ENCODE peak calls at places on chromosomes 11 and 22, in four cellular contexts. One of them, this sample, is unnamed.

GRCh38 chr22:40452730-40453487 is 82.5 kb downstream of the SGSM3 start:
- DNase-seq in GM12878: no peak
- DNase-seq in H1: no peak
- DNase-seq in K562: no peak
- DNase-seq in this sample: no peak

GRCh38 chr22:45308624-45309421 is 911 bp upstream of the FAM118A start:
- DNase-seq in GM12878: no peak
- DNase-seq in K562: no peak
- DNase-seq in H1: no peak
- DNase-seq in this sample: no peak

GRCh38 chr22:44445307-44445680 is 52.7 kb downstream of the RTL6 start:
- DNase-seq in K562: no peak
- DNase-seq in GM12878: no peak
- DNase-seq in H1: no peak
- DNase-seq in this sample: no peak

GRCh38 chr11:61347916-61348461 is 13.7 kb downstream of the CYB561A3 start:
- DNase-seq in K562: no peak
- DNase-seq in H1: no peak
- DNase-seq in GM12878: no peak
- DNase-seq in this sample: no peak

GRCh38 chr11:36362902-36363301 is 66.8 kb downstream of the PRR5L start:
- DNase-seq in H1: no peak
- DNase-seq in GM12878: no peak
- DNase-seq in K562: no peak
- DNase-seq in this sample: no peak

GRCh38 chr22:44752285-44753188 is at the start of gene ARHGAP8:
- DNase-seq in H1: no peak
- DNase-seq in K562: peak; percentile 80
- DNase-seq in GM12878: no peak
- DNase-seq in this sample: no peak

GRCh38 chr22:27224485-27225364 is 567.3 kb downstream of the MIAT start:
- DNase-seq in H1: no peak
- DNase-seq in GM12878: no peak
- DNase-seq in K562: no peak
- DNase-seq in this sample: no peak

GRCh38 chr11:66478823-66479740 is 1.2 kb upstream of the DPP3 start:
- DNase-seq in GM12878: no peak
- DNase-seq in K562: peak; percentile 39
- DNase-seq in H1: no peak
- DNase-seq in this sample: peak; percentile 61

GRCh38 chr22:25404556-25404922 is 159.9 kb upstream of the GRK3 start:
- DNase-seq in K562: peak; percentile 51
- DNase-seq in GM12878: no peak
- DNase-seq in H1: no peak
- DNase-seq in this sample: no peak

GRCh38 chr11:35083181-35084061 is 55.5 kb upstream of the CD44 start:
- DNase-seq in GM12878: peak; percentile 86
- DNase-seq in H1: no peak
- DNase-seq in K562: no peak
- DNase-seq in this sample: peak; percentile 45

GRCh38 chr11:126790550-126790981 is 210.0 kb downstream of the KIRREL3 start:
- DNase-seq in K562: no peak
- DNase-seq in GM12878: no peak
- DNase-seq in H1: peak; percentile 44
- DNase-seq in this sample: no peak

GRCh38 chr11:16925495-16926065 is 88.6 kb downstream of the PLEKHA7 start:
- DNase-seq in K562: no peak
- DNase-seq in GM12878: no peak
- DNase-seq in H1: peak; percentile 61
- DNase-seq in this sample: peak; percentile 33

GRCh38 chr11:73976451-73977151 is 6.0 kb downstream of the UCP2 start:
- DNase-seq in K562: no peak
- DNase-seq in GM12878: no peak
- DNase-seq in H1: no peak
- DNase-seq in this sample: no peak

GRCh38 chr11:57493507-57494503 is 21.7 kb downstream of the SLC43A1 start:
- DNase-seq in H1: peak; percentile 88
- DNase-seq in K562: peak; percentile 69
- DNase-seq in GM12878: no peak
- DNase-seq in this sample: peak; percentile 70

GRCh38 chr11:11577246-11577855 is 44.5 kb downstream of the GALNT18 start:
- DNase-seq in K562: no peak
- DNase-seq in H1: no peak
- DNase-seq in GM12878: no peak
- DNase-seq in this sample: no peak

DNA sequence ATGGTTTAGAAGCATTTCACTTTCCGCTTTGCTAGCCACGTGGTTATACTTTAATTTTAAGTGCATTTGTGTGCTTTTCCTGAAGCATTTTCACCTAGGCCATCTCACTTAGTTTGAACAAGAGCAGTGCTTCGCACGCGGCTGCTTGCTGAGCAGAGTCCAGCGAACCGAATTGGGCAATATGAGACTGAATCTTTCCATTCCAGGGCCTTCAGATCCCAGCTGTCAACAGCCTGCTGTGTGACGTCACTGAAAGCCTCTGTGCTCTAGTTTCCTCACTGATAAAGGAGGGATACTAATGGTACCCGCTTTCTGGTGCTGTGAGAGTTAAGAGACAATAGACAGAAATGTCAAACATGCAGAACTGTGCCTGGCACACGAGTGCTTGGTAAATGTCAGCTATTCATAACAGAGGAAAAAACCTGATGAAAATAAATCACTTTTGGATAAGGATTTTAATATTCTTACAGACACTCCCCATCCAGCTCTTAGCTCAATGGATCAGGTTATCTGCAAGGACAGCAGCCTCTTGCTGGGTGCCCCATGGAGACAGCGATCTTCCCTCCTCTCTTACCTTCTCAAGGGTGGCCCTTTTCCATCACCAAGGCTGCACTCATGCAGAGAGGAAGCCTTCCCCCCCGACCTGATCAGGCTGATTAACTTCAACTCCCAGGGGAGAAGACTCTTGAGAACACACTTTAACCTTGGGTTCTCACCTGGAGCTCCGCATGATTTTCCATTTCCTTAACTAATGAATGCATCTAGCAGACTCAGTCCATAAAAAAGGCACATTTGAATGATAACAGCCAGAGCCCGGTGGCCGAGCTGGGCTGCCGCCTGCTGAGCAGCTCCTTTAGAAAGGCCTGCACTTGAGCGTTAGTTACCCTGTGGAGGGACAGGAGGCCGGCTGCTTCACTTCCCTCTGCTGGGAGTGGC is 3.5 kb upstream of the GLB1L3 start:
- DNase-seq in K562: no peak
- DNase-seq in GM12878: no peak
- DNase-seq in H1: peak; percentile 82
- DNase-seq in this sample: no peak
- TF ChIP-seq TAF1 in K562: no peak
- TF ChIP-seq TAF1 in GM12878: no peak
- TF ChIP-seq TAF1 in H1: peak; percentile 54
- TF ChIP-seq TAF1 in this sample: no peak

DNA sequence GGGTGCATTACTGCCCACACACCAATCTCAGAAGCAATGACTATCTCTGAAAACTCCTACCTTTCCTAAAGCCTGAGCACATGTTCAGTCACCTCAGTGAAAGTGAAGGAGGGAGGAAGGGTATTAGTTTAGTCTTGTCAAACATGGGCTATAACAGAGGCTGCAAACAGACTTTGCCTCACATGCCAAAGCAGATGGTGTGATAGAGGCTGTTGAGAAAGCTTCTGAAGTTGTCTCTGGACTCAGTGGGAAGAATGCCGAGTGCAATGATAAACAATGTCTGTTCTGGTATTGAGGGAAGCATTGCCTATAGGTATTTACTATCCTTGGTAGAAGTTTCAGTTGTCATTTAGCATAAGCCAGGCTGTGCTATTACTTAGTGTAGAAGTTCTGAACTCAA is 314.5 kb upstream of the CCDC90B start:
- DNase-seq in GM12878: no peak
- DNase-seq in K562: no peak
- DNase-seq in H1: no peak
- DNase-seq in this sample: no peak
- TF ChIP-seq TAF1 in GM12878: no peak
- TF ChIP-seq TAF1 in K562: no peak
- TF ChIP-seq TAF1 in H1: no peak
- TF ChIP-seq TAF1 in this sample: no peak

GRCh38 chr22:33986167-33986771 is 66.0 kb upstream of the LARGE1 start:
- DNase-seq in GM12878: no peak
- DNase-seq in K562: no peak
- DNase-seq in H1: no peak
- DNase-seq in this sample: peak; percentile 37

GRCh38 chr22:33986954-33987353 is 66.7 kb upstream of the LARGE1 start:
- DNase-seq in H1: no peak
- DNase-seq in K562: no peak
- DNase-seq in GM12878: no peak
- DNase-seq in this sample: no peak

GRCh38 chr22:33984741-33985287 is 64.5 kb upstream of the LARGE1 start:
- DNase-seq in K562: no peak
- DNase-seq in GM12878: no peak
- DNase-seq in H1: no peak
- DNase-seq in this sample: no peak

GRCh38 chr22:33984211-33984610 is 63.9 kb upstream of the LARGE1 start:
- DNase-seq in H1: no peak
- DNase-seq in K562: no peak
- DNase-seq in GM12878: no peak
- DNase-seq in this sample: no peak

DNA sequence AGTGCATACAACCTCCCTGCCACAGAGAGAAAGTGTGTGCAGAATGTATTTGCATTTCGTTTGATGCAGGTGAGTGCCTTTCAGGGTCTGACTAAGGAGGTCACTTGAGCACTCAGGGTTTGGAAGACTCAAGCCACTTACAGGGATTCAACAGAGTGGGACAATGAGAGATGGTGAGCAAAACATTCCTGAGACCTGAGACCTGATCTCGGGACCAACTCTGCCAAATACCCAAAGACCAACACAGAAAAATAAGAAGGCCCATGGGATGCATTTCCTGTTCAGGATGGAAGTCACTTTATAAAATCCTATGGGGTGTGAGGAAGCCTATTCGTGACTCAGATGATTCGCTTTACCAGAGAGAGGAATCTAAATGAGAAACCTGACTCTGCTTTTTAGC is 65.2 kb upstream of the LARGE1 start:
- DNase-seq in H1: no peak
- DNase-seq in K562: no peak
- DNase-seq in GM12878: no peak
- DNase-seq in this sample: no peak
- TF ChIP-seq TAF1 in H1: no peak
- TF ChIP-seq TAF1 in K562: no peak
- TF ChIP-seq TAF1 in GM12878: no peak
- TF ChIP-seq TAF1 in this sample: no peak

GRCh38 chr11:108558222-108558621 is 35.3 kb downstream of the EXPH5 start:
- DNase-seq in GM12878: peak; percentile 56
- DNase-seq in K562: no peak
- DNase-seq in H1: no peak
- DNase-seq in this sample: no peak

GRCh38 chr11:108556019-108556418 is 37.5 kb downstream of the EXPH5 start:
- DNase-seq in K562: no peak
- DNase-seq in GM12878: no peak
- DNase-seq in H1: no peak
- DNase-seq in this sample: no peak

GRCh38 chr11:108561535-108561991 is 32.0 kb downstream of the EXPH5 start:
- DNase-seq in H1: no peak
- DNase-seq in GM12878: no peak
- DNase-seq in K562: no peak
- DNase-seq in this sample: no peak

GRCh38 chr11:108559904-108560303 is 33.7 kb downstream of the EXPH5 start:
- DNase-seq in GM12878: no peak
- DNase-seq in H1: no peak
- DNase-seq in K562: no peak
- DNase-seq in this sample: no peak

GRCh38 chr11:108559340-108559739 is 34.2 kb downstream of the EXPH5 start:
- DNase-seq in K562: no peak
- DNase-seq in GM12878: no peak
- DNase-seq in H1: no peak
- DNase-seq in this sample: no peak
- TF ChIP-seq TAF1 in K562: no peak
- TF ChIP-seq TAF1 in GM12878: no peak
- TF ChIP-seq TAF1 in H1: no peak
- TF ChIP-seq TAF1 in this sample: no peak

GRCh38 chr11:129248618-129249017 is 56.5 kb upstream of the ARHGAP32 start:
- DNase-seq in H1: no peak
- DNase-seq in K562: no peak
- DNase-seq in GM12878: no peak
- DNase-seq in this sample: no peak
- TF ChIP-seq TAF1 in H1: no peak
- TF ChIP-seq TAF1 in K562: no peak
- TF ChIP-seq TAF1 in GM12878: no peak
- TF ChIP-seq TAF1 in this sample: no peak

GRCh38 chr11:33086017-33086416 is 46.6 kb downstream of the TCP11L1 start:
- DNase-seq in H1: no peak
- DNase-seq in GM12878: no peak
- DNase-seq in K562: no peak
- DNase-seq in this sample: no peak

GRCh38 chr11:33083918-33084317 is 44.5 kb downstream of the TCP11L1 start:
- DNase-seq in H1: no peak
- DNase-seq in GM12878: no peak
- DNase-seq in K562: no peak
- DNase-seq in this sample: no peak

GRCh38 chr11:33094157-33094556 is 54.8 kb downstream of the TCP11L1 start:
- DNase-seq in K562: no peak
- DNase-seq in H1: no peak
- DNase-seq in GM12878: no peak
- DNase-seq in this sample: no peak

GRCh38 chr11:33089776-33090175 is 50.4 kb downstream of the TCP11L1 start:
- DNase-seq in K562: no peak
- DNase-seq in GM12878: no peak
- DNase-seq in H1: no peak
- DNase-seq in this sample: no peak
- TF ChIP-seq TAF1 in K562: no peak
- TF ChIP-seq TAF1 in GM12878: no peak
- TF ChIP-seq TAF1 in H1: no peak
- TF ChIP-seq TAF1 in this sample: no peak

DNA sequence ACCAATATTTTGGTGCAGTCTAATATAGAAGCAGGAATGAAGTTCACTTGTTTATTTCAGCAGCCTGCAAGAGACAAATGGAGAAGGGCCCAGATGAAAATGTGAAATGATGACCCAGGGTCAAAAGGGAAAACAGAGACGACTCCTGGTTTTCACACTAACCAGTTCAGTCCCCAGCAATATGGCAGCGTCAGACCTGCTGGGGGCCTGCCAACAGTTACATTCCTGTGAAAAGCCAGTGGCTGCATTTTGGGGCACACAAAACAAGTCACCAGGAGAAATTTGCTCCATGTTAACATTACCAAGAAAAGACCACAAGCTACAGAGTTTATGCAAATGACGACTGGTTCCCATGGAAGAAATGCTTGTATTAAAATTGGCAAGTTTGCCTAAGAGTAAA is 80.2 kb downstream of the CCDC34 start:
- DNase-seq in K562: no peak
- DNase-seq in H1: no peak
- DNase-seq in GM12878: no peak
- DNase-seq in this sample: no peak
- TF ChIP-seq TAF1 in K562: no peak
- TF ChIP-seq TAF1 in H1: no peak
- TF ChIP-seq TAF1 in GM12878: no peak
- TF ChIP-seq TAF1 in this sample: no peak